ENCODE peak calls at places on chromosomes 13 and 19, in seven cellular contexts. G, C, X, B, S, T and F are unnamed samples.

GRCh38 chr13:84821261-84821660 is 939.0 kb upstream of the SLITRK1 start:
- DNase-seq in G (no peak), C (no peak), X (no peak), B (no peak), S (no peak), T (peak; percentile 22), F (no peak)

GRCh38 chr19:46378268-46378667 is 31.4 kb downstream of the PPP5C start:
- DNase-seq in G (no peak), C (no peak), X (no peak), B (peak; percentile 36), S (no peak), T (peak; percentile 71), F (peak; percentile 30)

GRCh38 chr13:61253105-61253877 is 162.4 kb downstream of the PCDH20 start:
- DNase-seq in G (no peak), C (no peak), X (no peak), B (no peak), S (no peak), T (no peak), F (no peak)

GRCh38 chr13:73661687-73662425 is 472.3 kb downstream of the KLF12 start:
- DNase-seq in G (no peak), C (no peak), X (no peak), B (no peak), S (no peak), T (no peak), F (no peak)

GRCh38 chr13:40688781-40689180 is 22.3 kb upstream of the FOXO1 start:
- DNase-seq in G (no peak), C (no peak), X (no peak), B (no peak), S (no peak), T (no peak), F (no peak)

GRCh38 chr19:49374665-49375434 is 11.2 kb downstream of the DKKL1 start:
- DNase-seq in G (no peak), C (no peak), X (no peak), B (no peak), S (no peak), T (no peak), F (no peak)

GRCh38 chr19:3358392-3358918 is 7.9 kb upstream of the NFIC start:
- DNase-seq in G (no peak), C (peak; percentile 65), X (no peak), B (no peak), S (no peak), T (no peak), F (no peak)

GRCh38 chr13:29459818-29460335 is 135.6 kb downstream of the SLC7A1 start:
- DNase-seq in G (no peak), C (no peak), X (no peak), B (no peak), S (no peak), T (peak; percentile 36), F (no peak)

GRCh38 chr13:67147257-67148218 is 82.6 kb downstream of the PCDH9 start:
- DNase-seq in G (no peak), C (no peak), X (no peak), B (peak; percentile 64), S (no peak), T (peak; percentile 80), F (no peak)

GRCh38 chr19:32362318-32362691 is 16.9 kb downstream of the ZNF507 start:
- DNase-seq in G (no peak), C (no peak), X (no peak), B (no peak), S (no peak), T (no peak), F (no peak)

GRCh38 chr13:27147530-27148170 is 24.0 kb downstream of the USP12 start:
- DNase-seq in G (no peak), C (no peak), X (no peak), B (no peak), S (no peak), T (peak; percentile 36), F (no peak)

GRCh38 chr13:62684359-62684758 is 1268.7 kb upstream of the PCDH20 start:
- DNase-seq in G (no peak), C (no peak), X (no peak), B (no peak), S (no peak), T (no peak), F (no peak)

GRCh38 chr13:112727581-112727980 is 37.7 kb downstream of the ATP11A start:
- DNase-seq in G (no peak), C (no peak), X (peak; percentile 14), B (no peak), S (no peak), T (no peak), F (no peak)

GRCh38 chr13:33229446-33230177 is 55.9 kb downstream of the STARD13 start:
- DNase-seq in G (no peak), C (no peak), X (no peak), B (no peak), S (no peak), T (no peak), F (peak; percentile 39)

GRCh38 chr19:11324079-11324661 is 15.3 kb downstream of the RAB3D start:
- DNase-seq in G (peak; percentile 85), C (no peak), X (peak; percentile 83), B (peak; percentile 70), S (peak; percentile 56), T (peak; percentile 85), F (peak; percentile 83)

GRCh38 chr13:36858285-36858684 is 39.3 kb downstream of the RFXAP start:
- DNase-seq in G (no peak), C (no peak), X (no peak), B (peak; percentile 68), S (no peak), T (peak; percentile 32), F (peak; percentile 83)

GRCh38 chr13:91014696-91015095 is 332.8 kb upstream of the MIR17HG start:
- DNase-seq in G (no peak), C (no peak), X (no peak), B (no peak), S (no peak), T (no peak), F (no peak)

GRCh38 chr19:18481505-18482222 is 40.2 kb downstream of the ELL start:
- DNase-seq in G (no peak), C (no peak), X (no peak), B (no peak), S (no peak), T (peak; percentile 64), F (no peak)
- H3K4me1 ChIP-seq in G (peaks cover 44% of the 10 kb centered on the region), C (peaks cover 52% of the 10 kb centered on the region), X (peaks cover 62% of the 10 kb centered on the region), B (peaks cover 26% of the 10 kb centered on the region), S (peaks cover 58% of the 10 kb centered on the region), T (peaks cover 38% of the 10 kb centered on the region), F (peaks cover 39% of the 10 kb centered on the region)

GRCh38 chr19:28468701-28469459 is 744.1 kb downstream of the UQCRFS1 start:
- DNase-seq in G (no peak), C (peak; percentile 24), X (no peak), B (no peak), S (peak; percentile 19), T (peak; percentile 69), F (no peak)
- H3K27ac ChIP-seq in G (no peak overlapping the region), C (no peak overlapping the region), X (no peak overlapping the region), B (no peak overlapping the region), S (no peak overlapping the region), T (peak overlapping the region; percentile 56), F (no peak overlapping the region)

GRCh38 chr13:42883771-42884170 is 102.4 kb downstream of the FAM216B start:
- DNase-seq in G (no peak), C (no peak), X (no peak), B (peak; percentile 68), S (no peak), T (peak; percentile 14), F (no peak)
- TF ChIP-seq CTCF in G (no peak), C (no peak), X (no peak), B (peak; percentile 3), S (peak; percentile 27), T (no peak), F (no peak)

GRCh38 chr19:47730910-47731309 is 14.4 kb upstream of the NOP53 start:
- DNase-seq in G (no peak), C (no peak), X (no peak), B (no peak), S (no peak), T (no peak), F (no peak)
- H3K4me1 ChIP-seq in G (peaks cover 23% of the 10 kb centered on the region), C (peaks cover 15% of the 10 kb centered on the region), X (peaks cover 46% of the 10 kb centered on the region), B (peaks cover 23% of the 10 kb centered on the region), S (peaks cover 32% of the 10 kb centered on the region), T (peaks cover 20% of the 10 kb centered on the region), F (peaks cover 9% of the 10 kb centered on the region)

GRCh38 chr13:77729502-77730221 is 32.2 kb downstream of the SLAIN1 start:
- DNase-seq in G (no peak), C (no peak), X (no peak), B (no peak), S (no peak), T (no peak), F (no peak)
- H3K27ac ChIP-seq in G (no peak overlapping the region), C (no peak overlapping the region), X (no peak overlapping the region), B (no peak overlapping the region), S (no peak overlapping the region), T (no peak overlapping the region), F (no peak overlapping the region)

GRCh38 chr13:28355822-28356371 is 139.0 kb downstream of the FLT1 start:
- DNase-seq in G (no peak), C (peak; percentile 23), X (no peak), B (peak; percentile 93), S (no peak), T (peak; percentile 40), F (peak; percentile 17)

GRCh38 chr13:28356506-28357064 is 138.3 kb downstream of the FLT1 start:
- DNase-seq in G (no peak), C (no peak), X (no peak), B (peak; percentile 62), S (no peak), T (no peak), F (no peak)

GRCh38 chr13:28349901-28350654 is 144.8 kb downstream of the FLT1 start:
- DNase-seq in G (no peak), C (no peak), X (no peak), B (no peak), S (no peak), T (no peak), F (no peak)

GRCh38 chr13:28355046-28355821 is 139.7 kb downstream of the FLT1 start:
- DNase-seq in G (no peak), C (no peak), X (no peak), B (no peak), S (no peak), T (no peak), F (no peak)

DNA sequence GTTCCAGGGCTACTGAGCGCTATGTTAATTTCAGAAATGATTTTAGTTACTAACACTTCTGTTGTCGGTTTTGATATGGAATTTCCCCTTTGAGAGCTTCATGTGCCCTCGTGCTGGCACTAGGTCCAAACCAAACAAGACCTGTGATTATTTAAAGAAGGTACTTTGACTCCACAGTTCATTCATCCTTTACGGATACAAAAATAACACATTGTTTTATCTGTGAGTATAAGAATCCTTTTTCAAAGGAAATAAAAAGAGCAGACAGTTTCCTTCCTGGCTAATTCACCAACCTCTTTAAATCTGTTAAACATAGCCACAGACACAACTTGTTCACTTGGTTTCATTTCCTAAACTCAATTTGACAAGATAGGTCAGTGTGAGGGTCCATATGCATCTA is 141.2 kb downstream of the FLT1 start:
- DNase-seq in G (no peak), C (no peak), X (no peak), B (peak; percentile 87), S (no peak), T (no peak), F (no peak)
- TF ChIP-seq CTCF in G (no peak), C (no peak), X (no peak), B (no peak), S (no peak), T (no peak), F (no peak)